ENCODE peak calls at places on chromosomes 1 and 21, in seven cellular contexts. X is brain microvascular endothelial cell; F is IMR-90; U is fibroblast of the aortic adventitia; A is GM13977; W is activated CD8-positive, alpha-beta T cell treated with anti-CD3 and anti-CD28 coated beads for 36 hours; R is HL-60. N is an unnamed sample.

GRCh38 chr1:25168193-25169071 is 63.9 kb downstream of the SYF2 start:
- DNase-seq in X (no peak), F (no peak), U (no peak), A (no peak), W (no peak), R (no peak), N (no peak)

GRCh38 chr1:230681599-230681998 is 32.3 kb downstream of the AGT start:
- DNase-seq in X (peak; percentile 74), F (peak; percentile 85), U (peak; percentile 80), A (no peak), W (peak; percentile 7), R (no peak), N (no peak)

GRCh38 chr1:156813750-156814570 is 2.7 kb downstream of the SH2D2A start:
- DNase-seq in X (no peak), F (peak; percentile 33), U (no peak), A (peak; percentile 65), W (peak; percentile 85), R (peak; percentile 41), N (peak; percentile 87)

GRCh38 chr1:154129392-154129970 is 25.4 kb downstream of the NUP210L start:
- DNase-seq in X (no peak), F (peak; percentile 26), U (no peak), A (no peak), W (no peak), R (no peak), N (peak; percentile 29)

GRCh38 chr1:91806777-91807700 is 78.9 kb downstream of the TGFBR3 start:
- DNase-seq in X (peak; percentile 26), F (peak; percentile 30), U (peak; percentile 96), A (no peak), W (no peak), R (no peak), N (no peak)

GRCh38 chr1:1331068-1331965 is at the start of gene TAS1R3:
- DNase-seq in X (no peak), F (no peak), U (no peak), A (no peak), W (no peak), R (peak; percentile 25), N (no peak)

GRCh38 chr1:9466780-9467755 is 72.2 kb upstream of the SLC25A33 start:
- DNase-seq in X (no peak), F (peak; percentile 10), U (peak; percentile 53), A (no peak), W (no peak), R (no peak), N (no peak)

GRCh38 chr1:38052750-38053415 is 6.3 kb upstream of the POU3F1 start:
- DNase-seq in X (no peak), F (no peak), U (no peak), A (no peak), W (peak; percentile 19), R (no peak), N (no peak)

GRCh38 chr1:207959141-207959825 is 48.4 kb upstream of the CD34 start:
- DNase-seq in X (peak; percentile 14), F (peak; percentile 38), U (peak; percentile 74), A (peak; percentile 31), W (peak; percentile 35), R (no peak), N (peak; percentile 51)

GRCh38 chr1:155018617-155019348 is 14.8 kb downstream of the DCST2 start:
- DNase-seq in X (no peak), F (no peak), U (no peak), A (no peak), W (no peak), R (no peak), N (no peak)

GRCh38 chr1:240004086-240004749 is 87.5 kb upstream of the FMN2 start:
- DNase-seq in X (no peak), F (peak; percentile 16), U (peak; percentile 19), A (peak; percentile 50), W (peak; percentile 30), R (no peak), N (peak; percentile 46)

GRCh38 chr1:167629681-167630567 is at the start of gene RCSD1:
- DNase-seq in X (no peak), F (no peak), U (no peak), A (peak; percentile 84), W (peak; percentile 68), R (peak; percentile 75), N (peak; percentile 85)

GRCh38 chr1:116990612-116991151 is 10.9 kb upstream of the CD101 start:
- DNase-seq in X (peak; percentile 94), F (peak; percentile 43), U (peak; percentile 100), A (no peak), W (no peak), R (peak; percentile 82), N (no peak)

GRCh38 chr1:100895540-100896480 is at the start of gene SLC30A7:
- DNase-seq in X (peak; percentile 90), F (peak; percentile 86), U (peak; percentile 82), A (peak; percentile 82), W (peak; percentile 97), R (peak; percentile 96), N (peak; percentile 91)

GRCh38 chr1:53062731-53063591 is 948 bp downstream of the PODN start:
- DNase-seq in X (no peak), F (no peak), U (no peak), A (no peak), W (no peak), R (no peak), N (peak; percentile 34)

GRCh38 chr1:1891349-1892078 is 627 bp upstream of the GNB1 start:
- DNase-seq in X (peak; percentile 9), F (peak; percentile 45), U (peak; percentile 44), A (peak; percentile 87), W (peak; percentile 77), R (peak; percentile 76), N (peak; percentile 92)

DNA sequence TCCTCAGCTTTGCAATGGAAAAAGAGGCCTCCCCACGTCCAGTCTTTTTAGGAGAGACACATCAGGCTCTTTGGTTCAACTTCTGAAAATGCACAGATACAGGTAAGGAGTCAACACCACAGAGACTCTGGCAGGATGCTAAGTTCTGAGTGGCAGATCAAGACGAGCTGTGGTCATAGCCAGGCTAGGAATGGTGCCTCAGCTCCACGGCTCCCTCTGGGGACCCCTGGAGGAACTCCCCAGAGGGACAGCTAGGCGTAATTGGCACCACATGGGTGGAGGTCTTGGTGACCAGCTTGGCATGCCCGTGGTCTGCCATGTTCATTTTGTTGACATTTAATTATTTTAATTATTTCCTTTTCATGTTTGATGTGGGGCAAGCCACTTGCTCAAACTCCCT is 206.1 kb downstream of the KAZN start:
- DNase-seq in X (no peak), F (no peak), U (no peak), A (no peak), W (peak; percentile 8), R (no peak), N (no peak)
- TF ChIP-seq CTCF in X (peak; percentile 2), F (no peak), U (no peak), A (no peak), W (no peak), R (no peak), N (no peak)

DNA sequence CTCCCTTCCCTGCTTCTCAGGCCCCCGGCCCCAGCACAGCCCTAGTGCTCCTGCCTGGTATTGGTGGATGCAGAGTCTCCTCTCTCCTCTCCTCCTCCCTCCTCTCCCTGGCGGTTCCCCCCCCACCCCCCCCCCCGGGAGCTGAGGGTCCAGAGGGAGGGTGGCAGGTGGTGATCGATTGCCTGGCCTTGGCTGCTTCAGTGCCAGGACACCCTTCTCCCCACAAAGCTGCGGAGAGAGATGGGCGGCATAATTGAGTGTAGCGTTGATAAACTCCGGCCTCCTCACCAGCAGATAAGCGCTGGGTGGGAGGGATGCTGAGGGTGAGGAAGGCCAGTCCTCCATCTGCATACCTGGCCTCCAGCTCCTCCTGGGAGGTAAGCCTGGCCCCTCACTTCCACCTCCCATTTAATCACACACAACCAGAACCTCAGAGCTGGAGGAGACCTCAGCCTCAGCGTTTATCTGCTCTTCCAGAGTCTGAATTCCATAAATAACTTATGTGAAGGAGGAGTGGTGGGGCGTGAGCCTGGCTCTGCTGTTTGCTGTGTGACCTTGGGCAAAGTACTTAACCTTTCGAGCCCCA is 60.8 kb downstream of the LRRN2 start:
- DNase-seq in X (no peak), F (no peak), U (no peak), A (no peak), W (no peak), R (no peak), N (no peak)
- TF ChIP-seq CTCF in X (no peak), F (no peak), U (no peak), A (no peak), W (no peak), R (no peak), N (no peak)

DNA sequence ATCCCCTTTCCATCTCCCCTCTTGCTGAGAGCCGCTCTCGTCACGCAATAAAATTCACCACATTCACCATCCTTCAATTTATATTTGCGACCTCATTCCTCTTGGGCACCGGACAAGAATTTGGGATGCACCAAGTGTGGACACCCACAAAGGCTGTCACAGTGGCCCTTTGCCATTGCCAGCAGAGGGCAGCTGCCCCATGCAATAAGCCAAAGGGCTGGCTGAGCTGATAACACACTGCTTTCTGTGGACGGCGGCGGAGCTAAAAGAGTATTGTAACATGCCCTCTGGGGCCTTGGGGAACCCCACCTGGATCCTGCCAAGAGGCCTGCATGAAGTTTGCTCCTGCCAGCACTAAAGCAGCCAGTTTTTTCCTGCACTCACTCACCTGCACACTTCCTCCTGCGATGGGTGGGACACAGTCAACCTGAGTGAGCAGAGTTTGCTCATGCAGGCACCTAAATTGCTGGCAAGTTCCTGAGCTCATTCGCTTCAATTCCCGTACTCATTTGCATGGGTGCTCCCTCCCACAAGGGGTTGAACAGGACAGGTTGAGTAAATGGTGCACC is 792.3 kb upstream of the ADAMTS5 start:
- DNase-seq in X (no peak), F (no peak), U (no peak), A (no peak), W (no peak), R (peak; percentile 5), N (no peak)
- TF ChIP-seq CTCF in X (peak; percentile 60), F (peak; percentile 20), U (peak; percentile 25), A (no peak), W (no peak), R (peak; percentile 10), N (no peak)

GRCh38 chr1:36889478-36889845 is 144.9 kb downstream of the GRIK3 start:
- DNase-seq in X (no peak), F (no peak), U (no peak), A (no peak), W (no peak), R (no peak), N (no peak)

GRCh38 chr1:36890776-36891175 is 143.5 kb downstream of the GRIK3 start:
- DNase-seq in X (no peak), F (no peak), U (no peak), A (no peak), W (no peak), R (no peak), N (no peak)

GRCh38 chr1:36885537-36886441 is 148.5 kb downstream of the GRIK3 start:
- DNase-seq in X (no peak), F (no peak), U (no peak), A (no peak), W (no peak), R (no peak), N (no peak)

GRCh38 chr1:36889846-36890245 is 144.5 kb downstream of the GRIK3 start:
- DNase-seq in X (no peak), F (no peak), U (no peak), A (no peak), W (no peak), R (no peak), N (no peak)

DNA sequence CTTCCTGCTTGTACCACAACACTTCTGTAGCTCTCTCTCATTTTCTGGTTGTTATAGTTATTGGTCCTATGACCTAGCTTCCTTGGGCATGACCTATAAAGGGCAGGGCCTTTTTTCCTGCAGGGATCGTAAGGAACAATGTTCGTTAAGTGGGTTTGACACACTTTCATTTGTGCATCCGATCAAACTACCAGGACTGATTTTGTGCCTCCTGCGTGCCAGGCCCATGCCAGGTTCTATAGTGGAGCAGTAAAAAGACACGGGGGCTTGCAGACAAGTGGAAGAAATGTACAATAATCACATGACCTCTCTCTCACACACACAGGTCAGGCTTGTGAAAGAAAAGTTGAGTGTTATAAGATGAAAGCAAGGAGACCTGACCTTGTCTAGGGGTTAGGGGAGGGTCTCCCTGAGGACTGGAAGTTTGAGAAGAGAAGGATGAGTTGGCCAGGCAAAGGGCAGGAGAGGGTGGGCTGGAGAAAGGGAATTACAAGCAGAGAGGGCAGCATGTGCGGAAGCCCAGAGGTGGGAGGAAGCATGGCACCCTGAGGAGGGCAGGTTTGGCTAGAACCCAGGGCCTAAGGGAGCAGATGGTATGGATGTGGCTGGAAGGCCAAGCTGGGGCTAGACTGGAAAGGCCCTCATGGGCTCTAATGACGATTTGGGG is 145.4 kb downstream of the GRIK3 start:
- DNase-seq in X (no peak), F (no peak), U (no peak), A (no peak), W (no peak), R (no peak), N (no peak)
- TF ChIP-seq CTCF in X (no peak), F (no peak), U (no peak), A (no peak), W (no peak), R (no peak), N (no peak)